ENCODE peak calls at places on chromosomes 2 and 18, in five cellular contexts. J, Q, E, W and X are unnamed samples.
A peak's percentile ranks its signal among the peaks of the same experiment; 100 is the strongest.

GRCh38 chr18:63260075-63260754 is 59.4 kb downstream of the BCL2 start:
- DNase-seq in J (no peak), W (no peak), Q (no peak), E (no peak), X (no peak)

GRCh38 chr2:188203756-188204155 is 87.9 kb upstream of the GULP1 start:
- DNase-seq in W (no peak), J (no peak), E (no peak), Q (no peak), X (no peak)

GRCh38 chr2:127100261-127101047 is 6.5 kb downstream of the BIN1 start:
- DNase-seq in E (no peak), Q (no peak), J (peak; percentile 81), W (no peak), X (no peak)

GRCh38 chr18:58020567-58021107 is 23.4 kb upstream of the NEDD4L start:
- DNase-seq in Q (no peak), W (no peak), J (no peak), E (no peak), X (no peak)

GRCh38 chr18:78396077-78396476 is 583.5 kb upstream of the SALL3 start:
- DNase-seq in E (no peak), Q (no peak), J (no peak), W (no peak), X (no peak)

GRCh38 chr2:34126279-34126678 is 527.2 kb upstream of the FAM98A start:
- DNase-seq in W (no peak), E (no peak), Q (no peak), J (no peak), X (no peak)

GRCh38 chr2:121132054-121132453 is 152.9 kb downstream of the TFCP2L1 start:
- DNase-seq in W (no peak), Q (no peak), J (no peak), E (no peak), X (no peak)

GRCh38 chr2:145258903-145259579 is 739.1 kb upstream of the ZEB2 start:
- DNase-seq in W (no peak), J (no peak), Q (no peak), E (no peak), X (no peak)

GRCh38 chr2:128442891-128443302 is 124.2 kb upstream of the HS6ST1 start:
- DNase-seq in Q (peak; percentile 45), W (no peak), J (no peak), E (no peak), X (no peak)

GRCh38 chr2:57726294-57726693 is 320.3 kb upstream of the VRK2 start:
- DNase-seq in J (no peak), W (no peak), Q (no peak), E (no peak), X (no peak)

GRCh38 chr2:54067851-54068375 is 47.5 kb upstream of the ACYP2 start:
- DNase-seq in W (no peak), Q (no peak), J (no peak), E (no peak), X (no peak)

GRCh38 chr2:239678666-239679296 is 278.0 kb upstream of the HDAC4 start:
- DNase-seq in W (no peak), E (no peak), J (no peak), Q (no peak), X (no peak)

GRCh38 chr2:172038604-172039003 is 38.9 kb downstream of the METAP1D start:
- DNase-seq in E (no peak), J (no peak), W (no peak), Q (no peak), X (no peak)

GRCh38 chr2:180823546-180824141 is 156.8 kb upstream of the UBE2E3 start:
- DNase-seq in W (no peak), J (no peak), E (no peak), Q (no peak), X (no peak)